ENCODE peak calls at places on chromosomes 13 and 19, in four cellular contexts. R is skeletal muscle cell, H is NCI-H1092, T is neural crest cell. K is an unnamed sample.

GRCh38 chr13:96238241-96238640 is 148.3 kb downstream of the HS6ST3 start:
- DNase-seq in R (no peak), H (no peak), T (no peak), K (no peak)

GRCh38 chr19:41595258-41595889 is 19.4 kb downstream of the CEACAM21 start:
- DNase-seq in R (peak; percentile 44), H (peak; percentile 41), T (peak; percentile 19), K (peak; percentile 48)

GRCh38 chr13:79417741-79418140 is 11.7 kb upstream of the RBM26 start:
- DNase-seq in R (no peak), H (no peak), T (no peak), K (no peak)

GRCh38 chr19:821976-822773 is 420 bp upstream of the PLPPR3 start:
- DNase-seq in R (no peak), H (peak; percentile 18), T (peak; percentile 55), K (no peak)

GRCh38 chr19:7397687-7398086 is 49.0 kb downstream of the ARHGEF18 start:
- DNase-seq in R (peak; percentile 59), H (no peak), T (no peak), K (peak; percentile 59)

GRCh38 chr13:93227906-93228801 is 1.5 kb downstream of the GPC6 start:
- DNase-seq in R (no peak), H (peak; percentile 83), T (peak; percentile 67), K (no peak)

GRCh38 chr13:113420833-113421600 is 32.3 kb downstream of the ADPRHL1 start:
- DNase-seq in R (no peak), H (no peak), T (no peak), K (no peak)

GRCh38 chr19:51259348-51260245 is 8.7 kb downstream of the SIGLECL1 start:
- DNase-seq in R (no peak), H (peak; percentile 0), T (peak; percentile 34), K (no peak)

GRCh38 chr19:30482956-30483355 is 110.8 kb downstream of the ZNF536 start:
- DNase-seq in R (no peak), H (no peak), T (no peak), K (no peak)

GRCh38 chr13:113805431-113806103 is 46.5 kb downstream of the TMEM255B start:
- DNase-seq in R (no peak), H (no peak), T (no peak), K (no peak)